ENCODE peak calls at places on chromosomes 13 and 19, in seven cellular contexts. One of them, this sample, is unnamed.

GRCh38 chr19:13208131-13208963 is 58.1 kb downstream of the IER2 start:
- DNase-seq in transverse colon: peak; percentile 44
- DNase-seq in Peyer's patch: peak; percentile 74
- DNase-seq in amniotic stem cell: peak; percentile 11
- DNase-seq in type B pancreatic cell: no peak
- DNase-seq in stimulated activated effector memory CD8-positive, alpha-beta T cell treated with anti-CD3 and anti-CD28 coated beads, Interleukin-12 subunit alpha, Interleukin-12 subunit beta, amount 100 ng/mL, for 72 hours: no peak
- DNase-seq in tibial artery: peak; percentile 67
- DNase-seq in this sample: peak; percentile 85

GRCh38 chr13:92967923-92968322 is 258.7 kb upstream of the GPC6 start:
- DNase-seq in transverse colon: no peak
- DNase-seq in Peyer's patch: no peak
- DNase-seq in amniotic stem cell: no peak
- DNase-seq in type B pancreatic cell: no peak
- DNase-seq in stimulated activated effector memory CD8-positive, alpha-beta T cell treated with anti-CD3 and anti-CD28 coated beads, Interleukin-12 subunit alpha, Interleukin-12 subunit beta, amount 100 ng/mL, for 72 hours: no peak
- DNase-seq in tibial artery: no peak
- DNase-seq in this sample: no peak

GRCh38 chr13:38530492-38530891 is 156.4 kb upstream of the FREM2 start:
- DNase-seq in transverse colon: no peak
- DNase-seq in Peyer's patch: no peak
- DNase-seq in amniotic stem cell: no peak
- DNase-seq in type B pancreatic cell: no peak
- DNase-seq in stimulated activated effector memory CD8-positive, alpha-beta T cell treated with anti-CD3 and anti-CD28 coated beads, Interleukin-12 subunit alpha, Interleukin-12 subunit beta, amount 100 ng/mL, for 72 hours: no peak
- DNase-seq in tibial artery: no peak
- DNase-seq in this sample: no peak

GRCh38 chr19:21566073-21566472 is 60.7 kb downstream of the ZNF429 start:
- DNase-seq in transverse colon: no peak
- DNase-seq in Peyer's patch: no peak
- DNase-seq in amniotic stem cell: no peak
- DNase-seq in type B pancreatic cell: no peak
- DNase-seq in stimulated activated effector memory CD8-positive, alpha-beta T cell treated with anti-CD3 and anti-CD28 coated beads, Interleukin-12 subunit alpha, Interleukin-12 subunit beta, amount 100 ng/mL, for 72 hours: no peak
- DNase-seq in tibial artery: no peak
- DNase-seq in this sample: no peak

GRCh38 chr19:38685666-38686529 is 38.4 kb downstream of the ACTN4 start:
- DNase-seq in transverse colon: no peak
- DNase-seq in Peyer's patch: no peak
- DNase-seq in amniotic stem cell: no peak
- DNase-seq in type B pancreatic cell: no peak
- DNase-seq in stimulated activated effector memory CD8-positive, alpha-beta T cell treated with anti-CD3 and anti-CD28 coated beads, Interleukin-12 subunit alpha, Interleukin-12 subunit beta, amount 100 ng/mL, for 72 hours: no peak
- DNase-seq in tibial artery: no peak
- DNase-seq in this sample: no peak

GRCh38 chr13:23159587-23160240 is 21.1 kb upstream of the SGCG start:
- DNase-seq in transverse colon: no peak
- DNase-seq in Peyer's patch: no peak
- DNase-seq in amniotic stem cell: no peak
- DNase-seq in type B pancreatic cell: no peak
- DNase-seq in stimulated activated effector memory CD8-positive, alpha-beta T cell treated with anti-CD3 and anti-CD28 coated beads, Interleukin-12 subunit alpha, Interleukin-12 subunit beta, amount 100 ng/mL, for 72 hours: no peak
- DNase-seq in tibial artery: no peak
- DNase-seq in this sample: no peak

GRCh38 chr19:19067276-19068072 is 3.7 kb downstream of the SLC25A42 start:
- DNase-seq in transverse colon: no peak
- DNase-seq in Peyer's patch: no peak
- DNase-seq in amniotic stem cell: no peak
- DNase-seq in type B pancreatic cell: no peak
- DNase-seq in stimulated activated effector memory CD8-positive, alpha-beta T cell treated with anti-CD3 and anti-CD28 coated beads, Interleukin-12 subunit alpha, Interleukin-12 subunit beta, amount 100 ng/mL, for 72 hours: no peak
- DNase-seq in tibial artery: no peak
- DNase-seq in this sample: no peak

GRCh38 chr13:110520431-110521295 is 40.9 kb downstream of the RAB20 start:
- DNase-seq in transverse colon: peak; percentile 88
- DNase-seq in Peyer's patch: peak; percentile 37
- DNase-seq in amniotic stem cell: no peak
- DNase-seq in type B pancreatic cell: no peak
- DNase-seq in stimulated activated effector memory CD8-positive, alpha-beta T cell treated with anti-CD3 and anti-CD28 coated beads, Interleukin-12 subunit alpha, Interleukin-12 subunit beta, amount 100 ng/mL, for 72 hours: no peak
- DNase-seq in tibial artery: peak; percentile 97
- DNase-seq in this sample: no peak

GRCh38 chr13:52832268-52832667 is 16.2 kb downstream of the PCDH8 start:
- DNase-seq in transverse colon: no peak
- DNase-seq in Peyer's patch: no peak
- DNase-seq in amniotic stem cell: no peak
- DNase-seq in type B pancreatic cell: no peak
- DNase-seq in stimulated activated effector memory CD8-positive, alpha-beta T cell treated with anti-CD3 and anti-CD28 coated beads, Interleukin-12 subunit alpha, Interleukin-12 subunit beta, amount 100 ng/mL, for 72 hours: no peak
- DNase-seq in tibial artery: no peak
- DNase-seq in this sample: no peak

GRCh38 chr13:85698236-85698635 is 101.0 kb downstream of the SLITRK6 start:
- DNase-seq in transverse colon: no peak
- DNase-seq in Peyer's patch: no peak
- DNase-seq in amniotic stem cell: no peak
- DNase-seq in type B pancreatic cell: no peak
- DNase-seq in stimulated activated effector memory CD8-positive, alpha-beta T cell treated with anti-CD3 and anti-CD28 coated beads, Interleukin-12 subunit alpha, Interleukin-12 subunit beta, amount 100 ng/mL, for 72 hours: no peak
- DNase-seq in tibial artery: no peak
- DNase-seq in this sample: no peak

GRCh38 chr13:23754506-23754905 is 134.7 kb downstream of the MIPEP start:
- DNase-seq in transverse colon: no peak
- DNase-seq in Peyer's patch: no peak
- DNase-seq in amniotic stem cell: no peak
- DNase-seq in type B pancreatic cell: no peak
- DNase-seq in stimulated activated effector memory CD8-positive, alpha-beta T cell treated with anti-CD3 and anti-CD28 coated beads, Interleukin-12 subunit alpha, Interleukin-12 subunit beta, amount 100 ng/mL, for 72 hours: no peak
- DNase-seq in tibial artery: no peak
- DNase-seq in this sample: no peak

This sample was measured in naive B cell.